ENCODE peak calls at places on chromosomes 2 and 18, in six cellular contexts. One of them, this sample, is unnamed.
A peak's percentile ranks its signal among the peaks of the same experiment; 100 is the strongest.

GRCh38 chr18:2258954-2259353 is 312.4 kb downstream of the METTL4 start:
- ATAC-seq in right cardiac atrium: no peak
- ATAC-seq in CD4-positive, CD25-positive, alpha-beta regulatory T cell: no peak
- ATAC-seq in heart right ventricle: no peak
- ATAC-seq in lower lobe of right lung: no peak
- ATAC-seq in A549: no peak
- ATAC-seq in this sample: no peak

GRCh38 chr2:48601349-48601748 is 16.3 kb upstream of the GTF2A1L start:
- ATAC-seq in right cardiac atrium: no peak
- ATAC-seq in CD4-positive, CD25-positive, alpha-beta regulatory T cell: no peak
- ATAC-seq in heart right ventricle: no peak
- ATAC-seq in lower lobe of right lung: peak; percentile 85
- ATAC-seq in A549: peak; percentile 88
- ATAC-seq in this sample: no peak

GRCh38 chr2:29448238-29448637 is 333.0 kb downstream of the CLIP4 start:
- ATAC-seq in right cardiac atrium: no peak
- ATAC-seq in CD4-positive, CD25-positive, alpha-beta regulatory T cell: no peak
- ATAC-seq in heart right ventricle: no peak
- ATAC-seq in lower lobe of right lung: no peak
- ATAC-seq in A549: no peak
- ATAC-seq in this sample: no peak

GRCh38 chr2:126664234-126664633 is 8.3 kb downstream of the GYPC start:
- ATAC-seq in right cardiac atrium: no peak
- ATAC-seq in CD4-positive, CD25-positive, alpha-beta regulatory T cell: peak; percentile 39
- ATAC-seq in heart right ventricle: no peak
- ATAC-seq in lower lobe of right lung: no peak
- ATAC-seq in A549: no peak
- ATAC-seq in this sample: no peak

GRCh38 chr2:191333911-191334357 is 88.7 kb downstream of the MYO1B start:
- ATAC-seq in right cardiac atrium: no peak
- ATAC-seq in CD4-positive, CD25-positive, alpha-beta regulatory T cell: no peak
- ATAC-seq in heart right ventricle: peak; percentile 55
- ATAC-seq in lower lobe of right lung: no peak
- ATAC-seq in A549: no peak
- ATAC-seq in this sample: peak; percentile 73

GRCh38 chr2:127645395-127646291 is at the start of gene GPR17:
- ATAC-seq in right cardiac atrium: no peak
- ATAC-seq in CD4-positive, CD25-positive, alpha-beta regulatory T cell: no peak
- ATAC-seq in heart right ventricle: no peak
- ATAC-seq in lower lobe of right lung: no peak
- ATAC-seq in A549: no peak
- ATAC-seq in this sample: no peak

GRCh38 chr2:46410273-46411244 is 68.8 kb upstream of the TMEM247 start:
- ATAC-seq in right cardiac atrium: peak; percentile 20
- ATAC-seq in CD4-positive, CD25-positive, alpha-beta regulatory T cell: no peak
- ATAC-seq in heart right ventricle: peak; percentile 56
- ATAC-seq in lower lobe of right lung: peak; percentile 53
- ATAC-seq in A549: no peak
- ATAC-seq in this sample: no peak

GRCh38 chr2:157267476-157267875 is 10.0 kb downstream of the GALNT5 start:
- ATAC-seq in right cardiac atrium: no peak
- ATAC-seq in CD4-positive, CD25-positive, alpha-beta regulatory T cell: no peak
- ATAC-seq in heart right ventricle: no peak
- ATAC-seq in lower lobe of right lung: no peak
- ATAC-seq in A549: no peak
- ATAC-seq in this sample: no peak

GRCh38 chr2:28981016-28981441 is at the start of gene TOGARAM2:
- ATAC-seq in right cardiac atrium: peak; percentile 71
- ATAC-seq in CD4-positive, CD25-positive, alpha-beta regulatory T cell: no peak
- ATAC-seq in heart right ventricle: peak; percentile 23
- ATAC-seq in lower lobe of right lung: peak; percentile 83
- ATAC-seq in A549: peak; percentile 4
- ATAC-seq in this sample: peak; percentile 75

GRCh38 chr2:43414586-43415125 is 181.2 kb downstream of the THADA start:
- ATAC-seq in right cardiac atrium: no peak
- ATAC-seq in CD4-positive, CD25-positive, alpha-beta regulatory T cell: no peak
- ATAC-seq in heart right ventricle: peak; percentile 26
- ATAC-seq in lower lobe of right lung: no peak
- ATAC-seq in A549: no peak
- ATAC-seq in this sample: no peak

GRCh38 chr2:222736301-222736700 is 64.8 kb downstream of the MOGAT1 start:
- ATAC-seq in right cardiac atrium: peak; percentile 59
- ATAC-seq in CD4-positive, CD25-positive, alpha-beta regulatory T cell: no peak
- ATAC-seq in heart right ventricle: peak; percentile 86
- ATAC-seq in lower lobe of right lung: no peak
- ATAC-seq in A549: no peak
- ATAC-seq in this sample: peak; percentile 64

GRCh38 chr18:37452697-37453385 is 112.8 kb downstream of the CELF4 start:
- ATAC-seq in right cardiac atrium: peak; percentile 45
- ATAC-seq in CD4-positive, CD25-positive, alpha-beta regulatory T cell: no peak
- ATAC-seq in heart right ventricle: no peak
- ATAC-seq in lower lobe of right lung: peak; percentile 68
- ATAC-seq in A549: no peak
- ATAC-seq in this sample: peak; percentile 50

GRCh38 chr2:169141713-169142352 is 72.5 kb downstream of the DHRS9 start:
- ATAC-seq in right cardiac atrium: peak; percentile 51
- ATAC-seq in CD4-positive, CD25-positive, alpha-beta regulatory T cell: peak; percentile 32
- ATAC-seq in heart right ventricle: peak; percentile 41
- ATAC-seq in lower lobe of right lung: peak; percentile 81
- ATAC-seq in A549: peak; percentile 85
- ATAC-seq in this sample: no peak

GRCh38 chr2:128750328-128751165 is 431.9 kb upstream of the HS6ST1 start:
- ATAC-seq in right cardiac atrium: no peak
- ATAC-seq in CD4-positive, CD25-positive, alpha-beta regulatory T cell: no peak
- ATAC-seq in heart right ventricle: no peak
- ATAC-seq in lower lobe of right lung: no peak
- ATAC-seq in A549: no peak
- ATAC-seq in this sample: no peak

GRCh38 chr18:74494514-74494913 is 1.6 kb upstream of the CNDP2 start:
- ATAC-seq in right cardiac atrium: no peak
- ATAC-seq in CD4-positive, CD25-positive, alpha-beta regulatory T cell: no peak
- ATAC-seq in heart right ventricle: no peak
- ATAC-seq in lower lobe of right lung: no peak
- ATAC-seq in A549: no peak
- ATAC-seq in this sample: no peak

GRCh38 chr2:45909677-45910191 is 258.3 kb downstream of the PRKCE start:
- ATAC-seq in right cardiac atrium: peak; percentile 6
- ATAC-seq in CD4-positive, CD25-positive, alpha-beta regulatory T cell: no peak
- ATAC-seq in heart right ventricle: no peak
- ATAC-seq in lower lobe of right lung: peak; percentile 90
- ATAC-seq in A549: no peak
- ATAC-seq in this sample: no peak

GRCh38 chr18:60092073-60092472 is 192.3 kb downstream of the PMAIP1 start:
- ATAC-seq in right cardiac atrium: no peak
- ATAC-seq in CD4-positive, CD25-positive, alpha-beta regulatory T cell: no peak
- ATAC-seq in heart right ventricle: no peak
- ATAC-seq in lower lobe of right lung: no peak
- ATAC-seq in A549: no peak
- ATAC-seq in this sample: no peak

GRCh38 chr18:58858591-58859468 is 5.8 kb upstream of the ZNF532 start:
- ATAC-seq in right cardiac atrium: peak; percentile 74
- ATAC-seq in CD4-positive, CD25-positive, alpha-beta regulatory T cell: no peak
- ATAC-seq in heart right ventricle: peak; percentile 29
- ATAC-seq in lower lobe of right lung: peak; percentile 37
- ATAC-seq in A549: no peak
- ATAC-seq in this sample: peak; percentile 68

GRCh38 chr2:54047076-54047475 is 68.3 kb upstream of the ACYP2 start:
- ATAC-seq in right cardiac atrium: no peak
- ATAC-seq in CD4-positive, CD25-positive, alpha-beta regulatory T cell: no peak
- ATAC-seq in heart right ventricle: no peak
- ATAC-seq in lower lobe of right lung: peak; percentile 48
- ATAC-seq in A549: no peak
- ATAC-seq in this sample: no peak

GRCh38 chr2:13533524-13533922 is 816.8 kb downstream of the TRIB2 start:
- ATAC-seq in right cardiac atrium: no peak
- ATAC-seq in CD4-positive, CD25-positive, alpha-beta regulatory T cell: no peak
- ATAC-seq in heart right ventricle: no peak
- ATAC-seq in lower lobe of right lung: no peak
- ATAC-seq in A549: no peak
- ATAC-seq in this sample: no peak

GRCh38 chr2:196103626-196104025 is 35.0 kb upstream of the DNAH7 start:
- ATAC-seq in right cardiac atrium: no peak
- ATAC-seq in CD4-positive, CD25-positive, alpha-beta regulatory T cell: no peak
- ATAC-seq in heart right ventricle: no peak
- ATAC-seq in lower lobe of right lung: no peak
- ATAC-seq in A549: no peak
- ATAC-seq in this sample: no peak
- H3K27ac ChIP-seq in right cardiac atrium: no peak overlapping the region
- H3K27ac ChIP-seq in CD4-positive, CD25-positive, alpha-beta regulatory T cell: no peak overlapping the region
- H3K27ac ChIP-seq in heart right ventricle: no peak overlapping the region
- H3K27ac ChIP-seq in lower lobe of right lung: no peak overlapping the region
- H3K27ac ChIP-seq in A549: no peak overlapping the region
- H3K27ac ChIP-seq in this sample: no peak overlapping the region

GRCh38 chr2:58539973-58540372 is 298.8 kb upstream of the FANCL start:
- ATAC-seq in right cardiac atrium: no peak
- ATAC-seq in CD4-positive, CD25-positive, alpha-beta regulatory T cell: no peak
- ATAC-seq in heart right ventricle: no peak
- ATAC-seq in lower lobe of right lung: no peak
- ATAC-seq in A549: peak; percentile 47
- ATAC-seq in this sample: no peak
- H3K4me3 ChIP-seq in right cardiac atrium: no peak overlapping the region
- H3K4me3 ChIP-seq in CD4-positive, CD25-positive, alpha-beta regulatory T cell: no peak overlapping the region
- H3K4me3 ChIP-seq in heart right ventricle: no peak overlapping the region
- H3K4me3 ChIP-seq in lower lobe of right lung: no peak overlapping the region
- H3K4me3 ChIP-seq in A549: no peak overlapping the region
- H3K4me3 ChIP-seq in this sample: no peak overlapping the region

DNA sequence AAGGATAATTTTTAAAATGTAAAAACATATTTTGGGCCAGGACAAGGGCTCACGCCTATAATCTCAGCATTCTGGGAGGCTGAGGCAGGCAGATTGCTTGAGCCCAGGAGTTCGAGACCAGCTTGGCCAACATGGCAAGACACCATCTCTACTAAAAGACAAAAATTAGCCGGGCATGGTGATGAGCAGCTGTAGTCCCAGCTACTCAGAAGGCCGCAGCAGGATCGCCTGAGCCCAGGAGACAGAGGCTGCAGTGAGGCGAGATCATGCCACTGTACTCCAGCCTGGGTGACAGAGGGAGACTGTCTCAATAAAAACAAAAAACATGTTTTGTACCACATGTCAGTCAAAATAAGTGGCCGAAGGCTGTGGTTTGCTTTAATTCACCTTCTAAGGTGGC is 122.5 kb downstream of the HDAC4 start:
- ATAC-seq in right cardiac atrium: no peak
- ATAC-seq in CD4-positive, CD25-positive, alpha-beta regulatory T cell: no peak
- ATAC-seq in heart right ventricle: no peak
- ATAC-seq in lower lobe of right lung: no peak
- ATAC-seq in A549: no peak
- ATAC-seq in this sample: no peak
- H3K27ac ChIP-seq in right cardiac atrium: no peak overlapping the region
- H3K27ac ChIP-seq in CD4-positive, CD25-positive, alpha-beta regulatory T cell: no peak overlapping the region
- H3K27ac ChIP-seq in heart right ventricle: no peak overlapping the region
- H3K27ac ChIP-seq in lower lobe of right lung: no peak overlapping the region
- H3K27ac ChIP-seq in A549: peak overlapping the region; percentile 97
- H3K27ac ChIP-seq in this sample: peak overlapping the region; percentile 56

GRCh38 chr18:45328271-45328670 is 287.0 kb upstream of the SLC14A2 start:
- ATAC-seq in right cardiac atrium: no peak
- ATAC-seq in CD4-positive, CD25-positive, alpha-beta regulatory T cell: no peak
- ATAC-seq in heart right ventricle: peak; percentile 39
- ATAC-seq in lower lobe of right lung: no peak
- ATAC-seq in A549: no peak
- ATAC-seq in this sample: no peak
- H3K4me3 ChIP-seq in right cardiac atrium: no peak overlapping the region
- H3K4me3 ChIP-seq in CD4-positive, CD25-positive, alpha-beta regulatory T cell: no peak overlapping the region
- H3K4me3 ChIP-seq in heart right ventricle: no peak overlapping the region
- H3K4me3 ChIP-seq in lower lobe of right lung: no peak overlapping the region
- H3K4me3 ChIP-seq in A549: no peak overlapping the region
- H3K4me3 ChIP-seq in this sample: no peak overlapping the region

GRCh38 chr2:17441055-17441771 is 77.0 kb downstream of the RAD51AP2 start:
- ATAC-seq in right cardiac atrium: no peak
- ATAC-seq in CD4-positive, CD25-positive, alpha-beta regulatory T cell: no peak
- ATAC-seq in heart right ventricle: no peak
- ATAC-seq in lower lobe of right lung: no peak
- ATAC-seq in A549: no peak
- ATAC-seq in this sample: no peak

GRCh38 chr2:17441790-17442189 is 76.5 kb downstream of the RAD51AP2 start:
- ATAC-seq in right cardiac atrium: no peak
- ATAC-seq in CD4-positive, CD25-positive, alpha-beta regulatory T cell: no peak
- ATAC-seq in heart right ventricle: no peak
- ATAC-seq in lower lobe of right lung: no peak
- ATAC-seq in A549: no peak
- ATAC-seq in this sample: no peak

GRCh38 chr2:17445744-17446143 is 72.5 kb downstream of the RAD51AP2 start:
- ATAC-seq in right cardiac atrium: no peak
- ATAC-seq in CD4-positive, CD25-positive, alpha-beta regulatory T cell: no peak
- ATAC-seq in heart right ventricle: no peak
- ATAC-seq in lower lobe of right lung: no peak
- ATAC-seq in A549: no peak
- ATAC-seq in this sample: no peak

DNA sequence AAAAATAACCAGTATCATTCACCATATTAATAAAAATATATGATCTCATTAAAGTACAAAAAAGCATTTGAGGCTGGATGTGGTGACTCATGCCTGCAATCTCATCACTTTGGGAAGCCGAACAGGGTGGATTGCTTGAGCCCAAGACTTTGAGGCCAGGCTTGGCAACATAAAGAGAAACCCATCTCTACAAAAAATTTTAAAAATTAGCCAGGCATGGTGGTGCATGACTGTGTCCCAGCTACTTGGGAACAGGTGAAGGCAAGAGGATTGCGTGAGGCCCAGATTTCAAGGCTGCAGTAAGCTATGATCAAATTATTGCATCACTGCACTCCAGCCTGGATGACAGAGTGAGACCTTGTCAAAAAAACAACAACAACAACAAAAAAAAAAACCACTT is 75.9 kb downstream of the RAD51AP2 start:
- ATAC-seq in right cardiac atrium: no peak
- ATAC-seq in CD4-positive, CD25-positive, alpha-beta regulatory T cell: no peak
- ATAC-seq in heart right ventricle: no peak
- ATAC-seq in lower lobe of right lung: no peak
- ATAC-seq in A549: no peak
- ATAC-seq in this sample: no peak
- H3K27ac ChIP-seq in right cardiac atrium: no peak overlapping the region
- H3K27ac ChIP-seq in CD4-positive, CD25-positive, alpha-beta regulatory T cell: no peak overlapping the region
- H3K27ac ChIP-seq in heart right ventricle: no peak overlapping the region
- H3K27ac ChIP-seq in lower lobe of right lung: no peak overlapping the region
- H3K27ac ChIP-seq in A549: no peak overlapping the region
- H3K27ac ChIP-seq in this sample: no peak overlapping the region

GRCh38 chr2:73823416-73823815 is 5.3 kb upstream of the STAMBP start:
- ATAC-seq in right cardiac atrium: no peak
- ATAC-seq in CD4-positive, CD25-positive, alpha-beta regulatory T cell: no peak
- ATAC-seq in heart right ventricle: no peak
- ATAC-seq in lower lobe of right lung: no peak
- ATAC-seq in A549: no peak
- ATAC-seq in this sample: no peak

GRCh38 chr2:73827018-73827417 is 1.7 kb upstream of the STAMBP start:
- ATAC-seq in right cardiac atrium: no peak
- ATAC-seq in CD4-positive, CD25-positive, alpha-beta regulatory T cell: no peak
- ATAC-seq in heart right ventricle: no peak
- ATAC-seq in lower lobe of right lung: no peak
- ATAC-seq in A549: no peak
- ATAC-seq in this sample: no peak

GRCh38 chr2:73827660-73828388 is 937 bp upstream of the STAMBP start:
- ATAC-seq in right cardiac atrium: no peak
- ATAC-seq in CD4-positive, CD25-positive, alpha-beta regulatory T cell: no peak
- ATAC-seq in heart right ventricle: no peak
- ATAC-seq in lower lobe of right lung: no peak
- ATAC-seq in A549: no peak
- ATAC-seq in this sample: no peak

GRCh38 chr2:73823916-73824523 is 4.7 kb upstream of the STAMBP start:
- ATAC-seq in right cardiac atrium: no peak
- ATAC-seq in CD4-positive, CD25-positive, alpha-beta regulatory T cell: no peak
- ATAC-seq in heart right ventricle: no peak
- ATAC-seq in lower lobe of right lung: no peak
- ATAC-seq in A549: no peak
- ATAC-seq in this sample: no peak

GRCh38 chr2:73825408-73825807 is 3.4 kb upstream of the STAMBP start:
- ATAC-seq in right cardiac atrium: no peak
- ATAC-seq in CD4-positive, CD25-positive, alpha-beta regulatory T cell: no peak
- ATAC-seq in heart right ventricle: no peak
- ATAC-seq in lower lobe of right lung: no peak
- ATAC-seq in A549: no peak
- ATAC-seq in this sample: no peak
- H3K4me3 ChIP-seq in right cardiac atrium: no peak overlapping the region
- H3K4me3 ChIP-seq in CD4-positive, CD25-positive, alpha-beta regulatory T cell: no peak overlapping the region
- H3K4me3 ChIP-seq in heart right ventricle: no peak overlapping the region
- H3K4me3 ChIP-seq in lower lobe of right lung: no peak overlapping the region
- H3K4me3 ChIP-seq in A549: no peak overlapping the region
- H3K4me3 ChIP-seq in this sample: no peak overlapping the region

This sample was measured in gastroesophageal sphincter.